ENCODE peak calls at places on chromosomes 5 and 9, in ten cellular contexts. One of them, this sample, is unnamed.
A peak's percentile ranks its signal among the peaks of the same experiment; 100 is the strongest.

GRCh38 chr9:124037790-124038189 is 26.2 kb downstream of the LHX2 start:
- DNase-seq in SW480: peak; percentile 26
- DNase-seq in GM19239: no peak
- DNase-seq in T-helper 2 cell: no peak
- DNase-seq in HT-29: no peak
- DNase-seq in ureter: no peak
- DNase-seq in HFF-Myc: no peak
- DNase-seq in activated CD4-positive, alpha-beta T cell treated with anti-CD3 and anti-CD28 coated beads for 24 hours: no peak
- DNase-seq in naive B cell: no peak
- DNase-seq in left cardiac atrium: no peak
- DNase-seq in this sample: no peak

GRCh38 chr5:32458799-32459400 is 14.4 kb upstream of the ZFR start:
- DNase-seq in SW480: no peak
- DNase-seq in GM19239: no peak
- DNase-seq in T-helper 2 cell: no peak
- DNase-seq in HT-29: no peak
- DNase-seq in ureter: no peak
- DNase-seq in HFF-Myc: no peak
- DNase-seq in activated CD4-positive, alpha-beta T cell treated with anti-CD3 and anti-CD28 coated beads for 24 hours: no peak
- DNase-seq in naive B cell: no peak
- DNase-seq in left cardiac atrium: no peak
- DNase-seq in this sample: no peak

GRCh38 chr5:158875272-158875679 is 224.4 kb downstream of the EBF1 start:
- DNase-seq in SW480: no peak
- DNase-seq in GM19239: no peak
- DNase-seq in T-helper 2 cell: no peak
- DNase-seq in HT-29: no peak
- DNase-seq in ureter: no peak
- DNase-seq in HFF-Myc: no peak
- DNase-seq in activated CD4-positive, alpha-beta T cell treated with anti-CD3 and anti-CD28 coated beads for 24 hours: no peak
- DNase-seq in naive B cell: peak; percentile 31
- DNase-seq in left cardiac atrium: no peak
- DNase-seq in this sample: no peak

GRCh38 chr9:13295556-13295955 is 16.1 kb upstream of the MPDZ start:
- DNase-seq in SW480: no peak
- DNase-seq in GM19239: no peak
- DNase-seq in T-helper 2 cell: no peak
- DNase-seq in HT-29: no peak
- DNase-seq in ureter: no peak
- DNase-seq in HFF-Myc: no peak
- DNase-seq in activated CD4-positive, alpha-beta T cell treated with anti-CD3 and anti-CD28 coated beads for 24 hours: no peak
- DNase-seq in naive B cell: no peak
- DNase-seq in left cardiac atrium: no peak
- DNase-seq in this sample: no peak

GRCh38 chr9:75146229-75146628 is 57.9 kb downstream of the OSTF1 start:
- DNase-seq in SW480: no peak
- DNase-seq in GM19239: no peak
- DNase-seq in T-helper 2 cell: no peak
- DNase-seq in HT-29: no peak
- DNase-seq in ureter: no peak
- DNase-seq in HFF-Myc: no peak
- DNase-seq in activated CD4-positive, alpha-beta T cell treated with anti-CD3 and anti-CD28 coated beads for 24 hours: no peak
- DNase-seq in naive B cell: no peak
- DNase-seq in left cardiac atrium: no peak
- DNase-seq in this sample: no peak

GRCh38 chr5:125486634-125487033 is 740.2 kb upstream of the ZNF608 start:
- DNase-seq in SW480: no peak
- DNase-seq in GM19239: no peak
- DNase-seq in T-helper 2 cell: no peak
- DNase-seq in HT-29: no peak
- DNase-seq in ureter: no peak
- DNase-seq in HFF-Myc: no peak
- DNase-seq in activated CD4-positive, alpha-beta T cell treated with anti-CD3 and anti-CD28 coated beads for 24 hours: no peak
- DNase-seq in naive B cell: no peak
- DNase-seq in left cardiac atrium: no peak
- DNase-seq in this sample: no peak

GRCh38 chr9:128828719-128829452 is 708 bp downstream of the SPOUT1 start:
- DNase-seq in SW480: no peak
- DNase-seq in GM19239: no peak
- DNase-seq in T-helper 2 cell: no peak
- DNase-seq in HT-29: peak; percentile 12
- DNase-seq in ureter: no peak
- DNase-seq in HFF-Myc: no peak
- DNase-seq in activated CD4-positive, alpha-beta T cell treated with anti-CD3 and anti-CD28 coated beads for 24 hours: no peak
- DNase-seq in naive B cell: no peak
- DNase-seq in left cardiac atrium: no peak
- DNase-seq in this sample: no peak

GRCh38 chr5:180100621-180101450 is 29.3 kb upstream of the RNF130 start:
- DNase-seq in SW480: no peak
- DNase-seq in GM19239: no peak
- DNase-seq in T-helper 2 cell: no peak
- DNase-seq in HT-29: no peak
- DNase-seq in ureter: no peak
- DNase-seq in HFF-Myc: no peak
- DNase-seq in activated CD4-positive, alpha-beta T cell treated with anti-CD3 and anti-CD28 coated beads for 24 hours: no peak
- DNase-seq in naive B cell: no peak
- DNase-seq in left cardiac atrium: no peak
- DNase-seq in this sample: no peak

GRCh38 chr9:71112866-71113265 is 8.6 kb downstream of the TRPM3 start:
- DNase-seq in SW480: no peak
- DNase-seq in GM19239: no peak
- DNase-seq in T-helper 2 cell: no peak
- DNase-seq in HT-29: no peak
- DNase-seq in ureter: no peak
- DNase-seq in HFF-Myc: no peak
- DNase-seq in activated CD4-positive, alpha-beta T cell treated with anti-CD3 and anti-CD28 coated beads for 24 hours: no peak
- DNase-seq in naive B cell: no peak
- DNase-seq in left cardiac atrium: no peak
- DNase-seq in this sample: no peak

GRCh38 chr5:113608113-113608551 is 94.6 kb downstream of the YTHDC2 start:
- DNase-seq in SW480: no peak
- DNase-seq in GM19239: no peak
- DNase-seq in T-helper 2 cell: no peak
- DNase-seq in HT-29: no peak
- DNase-seq in ureter: no peak
- DNase-seq in HFF-Myc: peak; percentile 2
- DNase-seq in activated CD4-positive, alpha-beta T cell treated with anti-CD3 and anti-CD28 coated beads for 24 hours: no peak
- DNase-seq in naive B cell: no peak
- DNase-seq in left cardiac atrium: no peak
- DNase-seq in this sample: no peak

GRCh38 chr9:6007770-6008168 is 7.7 kb downstream of the RANBP6 start:
- DNase-seq in SW480: peak; percentile 68
- DNase-seq in GM19239: peak; percentile 25
- DNase-seq in T-helper 2 cell: peak; percentile 72
- DNase-seq in HT-29: peak; percentile 74
- DNase-seq in ureter: peak; percentile 80
- DNase-seq in HFF-Myc: no peak
- DNase-seq in activated CD4-positive, alpha-beta T cell treated with anti-CD3 and anti-CD28 coated beads for 24 hours: peak; percentile 59
- DNase-seq in naive B cell: peak; percentile 78
- DNase-seq in left cardiac atrium: peak; percentile 80
- DNase-seq in this sample: peak; percentile 86

GRCh38 chr9:112021742-112022141 is 125.1 kb downstream of the UGCG start:
- DNase-seq in SW480: no peak
- DNase-seq in GM19239: no peak
- DNase-seq in T-helper 2 cell: no peak
- DNase-seq in HT-29: no peak
- DNase-seq in ureter: no peak
- DNase-seq in HFF-Myc: no peak
- DNase-seq in activated CD4-positive, alpha-beta T cell treated with anti-CD3 and anti-CD28 coated beads for 24 hours: no peak
- DNase-seq in naive B cell: no peak
- DNase-seq in left cardiac atrium: no peak
- DNase-seq in this sample: no peak

GRCh38 chr9:18071651-18072060 is 402.3 kb upstream of the ADAMTSL1 start:
- DNase-seq in SW480: no peak
- DNase-seq in GM19239: no peak
- DNase-seq in T-helper 2 cell: no peak
- DNase-seq in HT-29: no peak
- DNase-seq in ureter: no peak
- DNase-seq in HFF-Myc: no peak
- DNase-seq in activated CD4-positive, alpha-beta T cell treated with anti-CD3 and anti-CD28 coated beads for 24 hours: no peak
- DNase-seq in naive B cell: no peak
- DNase-seq in left cardiac atrium: no peak
- DNase-seq in this sample: no peak

GRCh38 chr9:124392855-124393460 is 22.3 kb downstream of the PSMB7 start:
- DNase-seq in SW480: no peak
- DNase-seq in GM19239: no peak
- DNase-seq in T-helper 2 cell: no peak
- DNase-seq in HT-29: peak; percentile 16
- DNase-seq in ureter: no peak
- DNase-seq in HFF-Myc: peak; percentile 63
- DNase-seq in activated CD4-positive, alpha-beta T cell treated with anti-CD3 and anti-CD28 coated beads for 24 hours: no peak
- DNase-seq in naive B cell: no peak
- DNase-seq in left cardiac atrium: no peak
- DNase-seq in this sample: no peak

GRCh38 chr9:78326564-78326963 is 29.6 kb downstream of the PSAT1 start:
- DNase-seq in SW480: no peak
- DNase-seq in GM19239: no peak
- DNase-seq in T-helper 2 cell: no peak
- DNase-seq in HT-29: no peak
- DNase-seq in ureter: no peak
- DNase-seq in HFF-Myc: no peak
- DNase-seq in activated CD4-positive, alpha-beta T cell treated with anti-CD3 and anti-CD28 coated beads for 24 hours: no peak
- DNase-seq in naive B cell: no peak
- DNase-seq in left cardiac atrium: no peak
- DNase-seq in this sample: no peak

GRCh38 chr5:104096451-104096850 is 533.9 kb upstream of the NUDT12 start:
- DNase-seq in SW480: no peak
- DNase-seq in GM19239: no peak
- DNase-seq in T-helper 2 cell: no peak
- DNase-seq in HT-29: no peak
- DNase-seq in ureter: no peak
- DNase-seq in HFF-Myc: no peak
- DNase-seq in activated CD4-positive, alpha-beta T cell treated with anti-CD3 and anti-CD28 coated beads for 24 hours: no peak
- DNase-seq in naive B cell: no peak
- DNase-seq in left cardiac atrium: no peak
- DNase-seq in this sample: peak; percentile 13

GRCh38 chr9:92590386-92590785 is 54.6 kb upstream of the ECM2 start:
- DNase-seq in SW480: no peak
- DNase-seq in GM19239: no peak
- DNase-seq in T-helper 2 cell: no peak
- DNase-seq in HT-29: no peak
- DNase-seq in ureter: no peak
- DNase-seq in HFF-Myc: no peak
- DNase-seq in activated CD4-positive, alpha-beta T cell treated with anti-CD3 and anti-CD28 coated beads for 24 hours: no peak
- DNase-seq in naive B cell: no peak
- DNase-seq in left cardiac atrium: peak; percentile 82
- DNase-seq in this sample: no peak

GRCh38 chr5:146306838-146307237 is 31.8 kb upstream of the POU4F3 start:
- DNase-seq in SW480: no peak
- DNase-seq in GM19239: no peak
- DNase-seq in T-helper 2 cell: no peak
- DNase-seq in HT-29: no peak
- DNase-seq in ureter: no peak
- DNase-seq in HFF-Myc: no peak
- DNase-seq in activated CD4-positive, alpha-beta T cell treated with anti-CD3 and anti-CD28 coated beads for 24 hours: no peak
- DNase-seq in naive B cell: no peak
- DNase-seq in left cardiac atrium: no peak
- DNase-seq in this sample: no peak

GRCh38 chr9:10785255-10785654 is 172.5 kb upstream of the PTPRD start:
- DNase-seq in SW480: no peak
- DNase-seq in GM19239: no peak
- DNase-seq in T-helper 2 cell: no peak
- DNase-seq in HT-29: no peak
- DNase-seq in ureter: no peak
- DNase-seq in HFF-Myc: no peak
- DNase-seq in activated CD4-positive, alpha-beta T cell treated with anti-CD3 and anti-CD28 coated beads for 24 hours: no peak
- DNase-seq in naive B cell: no peak
- DNase-seq in left cardiac atrium: no peak
- DNase-seq in this sample: no peak

GRCh38 chr9:127444921-127445850 is 6.0 kb downstream of the RPL12 start:
- DNase-seq in SW480: peak; percentile 40
- DNase-seq in GM19239: no peak
- DNase-seq in T-helper 2 cell: no peak
- DNase-seq in HT-29: peak; percentile 32
- DNase-seq in ureter: no peak
- DNase-seq in HFF-Myc: no peak
- DNase-seq in activated CD4-positive, alpha-beta T cell treated with anti-CD3 and anti-CD28 coated beads for 24 hours: no peak
- DNase-seq in naive B cell: no peak
- DNase-seq in left cardiac atrium: no peak
- DNase-seq in this sample: no peak

GRCh38 chr9:133934512-133935221 is 57.5 kb downstream of the VAV2 start:
- DNase-seq in SW480: no peak
- DNase-seq in GM19239: no peak
- DNase-seq in T-helper 2 cell: no peak
- DNase-seq in HT-29: no peak
- DNase-seq in ureter: no peak
- DNase-seq in HFF-Myc: no peak
- DNase-seq in activated CD4-positive, alpha-beta T cell treated with anti-CD3 and anti-CD28 coated beads for 24 hours: no peak
- DNase-seq in naive B cell: no peak
- DNase-seq in left cardiac atrium: peak; percentile 73
- DNase-seq in this sample: no peak

GRCh38 chr5:54066433-54066832 is 243.9 kb downstream of the ARL15 start:
- DNase-seq in SW480: no peak
- DNase-seq in GM19239: no peak
- DNase-seq in T-helper 2 cell: no peak
- DNase-seq in HT-29: no peak
- DNase-seq in ureter: no peak
- DNase-seq in HFF-Myc: no peak
- DNase-seq in activated CD4-positive, alpha-beta T cell treated with anti-CD3 and anti-CD28 coated beads for 24 hours: no peak
- DNase-seq in naive B cell: no peak
- DNase-seq in left cardiac atrium: no peak
- DNase-seq in this sample: no peak

GRCh38 chr5:115585265-115585664 is 17.0 kb downstream of the TICAM2 start:
- DNase-seq in SW480: no peak
- DNase-seq in GM19239: no peak
- DNase-seq in T-helper 2 cell: no peak
- DNase-seq in HT-29: no peak
- DNase-seq in ureter: no peak
- DNase-seq in HFF-Myc: no peak
- DNase-seq in activated CD4-positive, alpha-beta T cell treated with anti-CD3 and anti-CD28 coated beads for 24 hours: no peak
- DNase-seq in naive B cell: no peak
- DNase-seq in left cardiac atrium: no peak
- DNase-seq in this sample: no peak

GRCh38 chr9:94912700-94913249 is 186.3 kb downstream of the AOPEP start:
- DNase-seq in SW480: peak; percentile 83
- DNase-seq in GM19239: no peak
- DNase-seq in T-helper 2 cell: no peak
- DNase-seq in HT-29: peak; percentile 77
- DNase-seq in ureter: no peak
- DNase-seq in HFF-Myc: no peak
- DNase-seq in activated CD4-positive, alpha-beta T cell treated with anti-CD3 and anti-CD28 coated beads for 24 hours: no peak
- DNase-seq in naive B cell: no peak
- DNase-seq in left cardiac atrium: no peak
- DNase-seq in this sample: no peak

GRCh38 chr9:94645901-94646300 is 6.6 kb upstream of the FBP1 start:
- DNase-seq in SW480: no peak
- DNase-seq in GM19239: no peak
- DNase-seq in T-helper 2 cell: no peak
- DNase-seq in HT-29: no peak
- DNase-seq in ureter: no peak
- DNase-seq in HFF-Myc: no peak
- DNase-seq in activated CD4-positive, alpha-beta T cell treated with anti-CD3 and anti-CD28 coated beads for 24 hours: no peak
- DNase-seq in naive B cell: no peak
- DNase-seq in left cardiac atrium: no peak
- DNase-seq in this sample: no peak

GRCh38 chr5:178279723-178280438 is 47.3 kb upstream of the PHYKPL start:
- DNase-seq in SW480: peak; percentile 64
- DNase-seq in GM19239: peak; percentile 69
- DNase-seq in T-helper 2 cell: no peak
- DNase-seq in HT-29: peak; percentile 84
- DNase-seq in ureter: peak; percentile 89
- DNase-seq in HFF-Myc: peak; percentile 36
- DNase-seq in activated CD4-positive, alpha-beta T cell treated with anti-CD3 and anti-CD28 coated beads for 24 hours: peak; percentile 25
- DNase-seq in naive B cell: peak; percentile 24
- DNase-seq in left cardiac atrium: peak; percentile 94
- DNase-seq in this sample: peak; percentile 56

GRCh38 chr5:10601246-10602030 is 37.6 kb downstream of the ANKRD33B start:
- DNase-seq in SW480: peak; percentile 72
- DNase-seq in GM19239: no peak
- DNase-seq in T-helper 2 cell: no peak
- DNase-seq in HT-29: peak; percentile 86
- DNase-seq in ureter: peak; percentile 93
- DNase-seq in HFF-Myc: peak; percentile 84
- DNase-seq in activated CD4-positive, alpha-beta T cell treated with anti-CD3 and anti-CD28 coated beads for 24 hours: no peak
- DNase-seq in naive B cell: no peak
- DNase-seq in left cardiac atrium: peak; percentile 86
- DNase-seq in this sample: peak; percentile 93

GRCh38 chr9:31304576-31304975 is 1079.9 kb upstream of the ACO1 start:
- DNase-seq in SW480: no peak
- DNase-seq in GM19239: no peak
- DNase-seq in T-helper 2 cell: no peak
- DNase-seq in HT-29: peak; percentile 56
- DNase-seq in ureter: no peak
- DNase-seq in HFF-Myc: no peak
- DNase-seq in activated CD4-positive, alpha-beta T cell treated with anti-CD3 and anti-CD28 coated beads for 24 hours: no peak
- DNase-seq in naive B cell: no peak
- DNase-seq in left cardiac atrium: no peak
- DNase-seq in this sample: no peak